ENCODE peak calls at places on chromosomes 3 and 15, in five cellular contexts. Y, U, I, C and K are unnamed samples.

GRCh38 chr3:150623945-150624344 is 20.8 kb downstream of the SELENOT start:
- DNase-seq in Y (no peak), C (no peak), U (no peak), I (peak; percentile 10), K (no peak)

GRCh38 chr3:39850707-39851014 is 41.3 kb downstream of the MYRIP start:
- DNase-seq in I (no peak), C (no peak), Y (no peak), U (no peak), K (no peak)

GRCh38 chr3:123535580-123535979 is 49.3 kb downstream of the HACD2 start:
- DNase-seq in I (peak; percentile 58), U (no peak), C (no peak), Y (peak; percentile 54), K (no peak)

GRCh38 chr3:127409421-127410136 is 121.7 kb upstream of the PRR20G start:
- DNase-seq in I (no peak), Y (no peak), C (no peak), U (no peak), K (no peak)

GRCh38 chr3:38966956-38967795 is 84.6 kb downstream of the SCN11A start:
- DNase-seq in C (no peak), I (no peak), Y (no peak), U (no peak), K (no peak)

GRCh38 chr3:192571197-192571791 is 156.0 kb downstream of the FGF12 start:
- DNase-seq in I (peak; percentile 70), U (no peak), C (peak; percentile 68), Y (peak; percentile 58), K (peak; percentile 34)

GRCh38 chr15:25136119-25136518 is 181.3 kb downstream of the SNRPN start:
- DNase-seq in Y (peak; percentile 12), U (no peak), I (no peak), C (no peak), K (no peak)

GRCh38 chr3:16300881-16301359 is 35.9 kb downstream of the OXNAD1 start:
- DNase-seq in C (no peak), U (no peak), Y (no peak), I (no peak), K (no peak)

GRCh38 chr3:116391296-116392201 is 53.7 kb downstream of the LSAMP start:
- DNase-seq in U (no peak), I (no peak), Y (no peak), C (no peak), K (no peak)

GRCh38 chr15:70783610-70784021 is 20.3 kb upstream of the UACA start:
- DNase-seq in I (peak; percentile 80), U (no peak), C (no peak), Y (peak; percentile 23), K (peak; percentile 34)

GRCh38 chr3:129315386-129315991 is 36.8 kb downstream of the HMCES start:
- DNase-seq in Y (no peak), I (peak; percentile 9), U (no peak), C (peak; percentile 22), K (no peak)

GRCh38 chr15:60006203-60006782 is 2.2 kb downstream of the FOXB1 start:
- DNase-seq in C (no peak), U (no peak), I (peak; percentile 42), Y (peak; percentile 35), K (peak; percentile 51)

GRCh38 chr15:68200016-68200861 is 4.9 kb downstream of the CALML4 start:
- DNase-seq in I (no peak), C (no peak), Y (no peak), U (no peak), K (no peak)

GRCh38 chr3:151395806-151396205 is 11.3 kb upstream of the P2RY12 start:
- DNase-seq in C (no peak), Y (no peak), I (peak; percentile 71), U (no peak), K (peak; percentile 65)

GRCh38 chr3:187811580-187812250 is 66.4 kb upstream of the BCL6 start:
- DNase-seq in Y (no peak), C (no peak), I (peak; percentile 43), U (no peak), K (peak; percentile 68)

GRCh38 chr3:94070341-94070911 is 7.6 kb downstream of the NSUN3 start:
- DNase-seq in C (no peak), Y (no peak), U (no peak), I (no peak), K (no peak)

GRCh38 chr3:155386817-155387403 is 93.4 kb upstream of the STRIT1 start:
- DNase-seq in I (no peak), U (no peak), C (no peak), Y (no peak), K (no peak)

GRCh38 chr3:24639061-24639460 is 144.4 kb upstream of the THRB start:
- DNase-seq in Y (no peak), I (no peak), C (no peak), U (no peak), K (no peak)
- H3K27ac ChIP-seq in Y (no peak overlapping the region), I (no peak overlapping the region), C (no peak overlapping the region), U (no peak overlapping the region), K (no peak overlapping the region)

DNA sequence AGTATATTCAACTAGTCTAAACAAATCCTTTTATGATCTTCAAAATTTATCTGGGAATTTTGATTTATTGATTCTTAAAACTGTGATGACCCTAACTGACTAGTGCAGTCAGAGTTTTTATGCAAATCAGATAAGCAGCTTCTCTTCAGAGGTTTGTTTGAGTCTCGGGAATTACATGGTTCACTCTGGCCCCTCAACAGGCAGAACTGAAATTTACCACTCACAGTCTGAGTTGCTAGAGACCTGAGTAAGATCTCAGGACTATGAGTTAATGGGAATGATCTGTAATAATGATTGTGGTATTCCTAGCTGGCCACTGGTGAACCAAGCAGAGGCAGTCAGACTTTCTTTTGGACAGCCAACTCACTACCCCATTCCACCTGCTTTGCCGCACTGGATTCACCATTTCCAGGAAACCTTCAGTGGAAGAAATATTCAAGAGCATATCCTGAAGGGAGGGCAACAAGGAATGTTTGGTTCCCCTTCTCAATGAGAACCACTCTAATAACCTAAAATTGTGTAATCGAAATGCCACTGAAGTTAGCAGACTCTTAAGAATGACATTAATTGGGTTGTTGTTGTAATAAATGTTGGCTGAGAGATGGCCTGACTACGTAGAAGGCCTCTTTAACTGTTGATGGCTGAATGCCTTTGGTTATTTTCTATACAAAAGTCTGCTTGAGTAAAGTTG is 11.5 kb upstream of the DNAJC13 start:
- DNase-seq in I (no peak), U (no peak), Y (no peak), C (no peak), K (no peak)
- H3K27ac ChIP-seq in I (no peak overlapping the region), U (no peak overlapping the region), Y (no peak overlapping the region), C (no peak overlapping the region), K (no peak overlapping the region)

GRCh38 chr3:152825566-152825965 is 9.4 kb upstream of the P2RY1 start:
- DNase-seq in Y (no peak), U (no peak), C (no peak), I (no peak), K (no peak)
- H3K27ac ChIP-seq in Y (no peak overlapping the region), U (no peak overlapping the region), C (no peak overlapping the region), I (no peak overlapping the region), K (no peak overlapping the region)

GRCh38 chr3:107212709-107213664 is 164.3 kb upstream of the CCDC54 start:
- DNase-seq in I (no peak), C (no peak), Y (no peak), U (no peak), K (no peak)
- H3K27ac ChIP-seq in I (no peak overlapping the region), C (peak overlapping the region; percentile 5), Y (no peak overlapping the region), U (no peak overlapping the region), K (no peak overlapping the region)

DNA sequence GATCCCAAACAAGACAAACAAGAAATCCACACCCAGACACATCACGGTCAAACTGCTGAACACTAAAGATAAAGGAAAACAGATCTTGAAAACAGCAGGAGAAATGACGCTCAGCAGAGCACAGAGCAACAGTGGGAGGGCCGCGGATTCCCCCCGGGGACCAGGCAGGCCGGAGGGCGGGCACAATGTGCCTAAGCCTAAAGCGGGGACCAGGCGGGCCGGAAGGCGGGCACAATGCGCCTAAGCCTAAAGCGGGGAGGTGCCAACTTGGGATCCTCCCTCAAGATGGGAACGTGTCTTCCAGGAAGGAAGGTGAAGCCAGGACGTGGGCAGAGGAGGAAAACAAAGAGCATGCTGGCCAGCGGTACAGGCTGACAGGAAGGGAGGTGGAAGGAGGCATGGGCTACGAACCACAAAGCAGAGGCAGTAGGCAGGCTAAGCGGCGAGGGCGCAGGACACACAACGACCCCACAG is 31.1 kb downstream of the CYFIP1 start:
- DNase-seq in Y (peak; percentile 94), U (no peak), C (no peak), I (peak; percentile 26), K (no peak)
- H3K27ac ChIP-seq in Y (peak overlapping the region; percentile 65), U (peak overlapping the region; percentile 3), C (peak overlapping the region; percentile 21), I (no peak overlapping the region), K (peak overlapping the region; percentile 3)